ENCODE peak calls at places on chromosomes 2 and 18, in eight cellular contexts. One of them, this sample, is unnamed.

GRCh38 chr2:229392214-229392613 is 121.1 kb upstream of the PID1 start:
- DNase-seq in DMS 273 treated with DMSO at 0.1 percent for 48 hours: no peak
- DNase-seq in SW480: no peak
- DNase-seq in fibroblast of lung: peak
- DNase-seq in HTR-8/SVneo: no peak
- DNase-seq in tibial artery: no peak
- DNase-seq in ELR: no peak
- DNase-seq in RWPE1: no peak
- DNase-seq in this sample: no peak

GRCh38 chr2:28366496-28367282 is 26.0 kb upstream of the FOSL2 start:
- DNase-seq in DMS 273 treated with DMSO at 0.1 percent for 48 hours: no peak
- DNase-seq in SW480: no peak
- DNase-seq in fibroblast of lung: peak
- DNase-seq in HTR-8/SVneo: no peak
- DNase-seq in tibial artery: no peak
- DNase-seq in ELR: peak
- DNase-seq in RWPE1: no peak
- DNase-seq in this sample: no peak

GRCh38 chr2:55155206-55155605 is 76.9 kb downstream of the CLHC1 start:
- DNase-seq in DMS 273 treated with DMSO at 0.1 percent for 48 hours: no peak
- DNase-seq in SW480: no peak
- DNase-seq in fibroblast of lung: no peak
- DNase-seq in HTR-8/SVneo: no peak
- DNase-seq in tibial artery: no peak
- DNase-seq in ELR: no peak
- DNase-seq in RWPE1: no peak
- DNase-seq in this sample: no peak

GRCh38 chr2:64629329-64629781 is 24.4 kb downstream of the SERTAD2 start:
- DNase-seq in DMS 273 treated with DMSO at 0.1 percent for 48 hours: no peak
- DNase-seq in SW480: no peak
- DNase-seq in fibroblast of lung: no peak
- DNase-seq in HTR-8/SVneo: no peak
- DNase-seq in tibial artery: no peak
- DNase-seq in ELR: no peak
- DNase-seq in RWPE1: no peak
- DNase-seq in this sample: no peak

GRCh38 chr2:37378411-37378810 is 34.0 kb downstream of the QPCT start:
- DNase-seq in DMS 273 treated with DMSO at 0.1 percent for 48 hours: no peak
- DNase-seq in SW480: peak
- DNase-seq in fibroblast of lung: peak
- DNase-seq in HTR-8/SVneo: peak
- DNase-seq in tibial artery: no peak
- DNase-seq in ELR: peak
- DNase-seq in RWPE1: peak
- DNase-seq in this sample: no peak

GRCh38 chr2:183927367-183928355 is 670.7 kb upstream of the ZNF804A start:
- DNase-seq in DMS 273 treated with DMSO at 0.1 percent for 48 hours: no peak
- DNase-seq in SW480: no peak
- DNase-seq in fibroblast of lung: peak
- DNase-seq in HTR-8/SVneo: peak
- DNase-seq in tibial artery: no peak
- DNase-seq in ELR: peak
- DNase-seq in RWPE1: peak
- DNase-seq in this sample: no peak

GRCh38 chr2:217956895-217957457 is 45.8 kb downstream of the TNS1 start:
- DNase-seq in DMS 273 treated with DMSO at 0.1 percent for 48 hours: no peak
- DNase-seq in SW480: no peak
- DNase-seq in fibroblast of lung: no peak
- DNase-seq in HTR-8/SVneo: no peak
- DNase-seq in tibial artery: peak
- DNase-seq in ELR: no peak
- DNase-seq in RWPE1: no peak
- DNase-seq in this sample: no peak

GRCh38 chr2:42371621-42372473 is 10.8 kb upstream of the COX7A2L start:
- DNase-seq in DMS 273 treated with DMSO at 0.1 percent for 48 hours: peak
- DNase-seq in SW480: no peak
- DNase-seq in fibroblast of lung: peak
- DNase-seq in HTR-8/SVneo: no peak
- DNase-seq in tibial artery: no peak
- DNase-seq in ELR: no peak
- DNase-seq in RWPE1: peak
- DNase-seq in this sample: no peak

GRCh38 chr18:36688020-36688965 is 140.5 kb downstream of the TPGS2 start:
- DNase-seq in DMS 273 treated with DMSO at 0.1 percent for 48 hours: peak
- DNase-seq in SW480: peak
- DNase-seq in fibroblast of lung: peak
- DNase-seq in HTR-8/SVneo: peak
- DNase-seq in tibial artery: no peak
- DNase-seq in ELR: peak
- DNase-seq in RWPE1: peak
- DNase-seq in this sample: peak

GRCh38 chr2:99682280-99683060 is 192.7 kb upstream of the REV1 start:
- DNase-seq in DMS 273 treated with DMSO at 0.1 percent for 48 hours: peak
- DNase-seq in SW480: no peak
- DNase-seq in fibroblast of lung: no peak
- DNase-seq in HTR-8/SVneo: no peak
- DNase-seq in tibial artery: no peak
- DNase-seq in ELR: peak
- DNase-seq in RWPE1: no peak
- DNase-seq in this sample: no peak

GRCh38 chr2:170189757-170190156 is 11.8 kb downstream of the MYO3B start:
- DNase-seq in DMS 273 treated with DMSO at 0.1 percent for 48 hours: no peak
- DNase-seq in SW480: no peak
- DNase-seq in fibroblast of lung: no peak
- DNase-seq in HTR-8/SVneo: no peak
- DNase-seq in tibial artery: no peak
- DNase-seq in ELR: no peak
- DNase-seq in RWPE1: no peak
- DNase-seq in this sample: no peak

GRCh38 chr2:235541016-235541415 is 47.2 kb downstream of the AGAP1 start:
- DNase-seq in DMS 273 treated with DMSO at 0.1 percent for 48 hours: peak
- DNase-seq in SW480: no peak
- DNase-seq in fibroblast of lung: no peak
- DNase-seq in HTR-8/SVneo: no peak
- DNase-seq in tibial artery: no peak
- DNase-seq in ELR: no peak
- DNase-seq in RWPE1: peak
- DNase-seq in this sample: no peak

GRCh38 chr18:21345851-21346250 is 103.8 kb downstream of the GREB1L start:
- DNase-seq in DMS 273 treated with DMSO at 0.1 percent for 48 hours: no peak
- DNase-seq in SW480: no peak
- DNase-seq in fibroblast of lung: no peak
- DNase-seq in HTR-8/SVneo: no peak
- DNase-seq in tibial artery: no peak
- DNase-seq in ELR: no peak
- DNase-seq in RWPE1: no peak
- DNase-seq in this sample: no peak

GRCh38 chr2:181368036-181368435 is 89.2 kb upstream of the ITGA4 start:
- DNase-seq in DMS 273 treated with DMSO at 0.1 percent for 48 hours: no peak
- DNase-seq in SW480: no peak
- DNase-seq in fibroblast of lung: no peak
- DNase-seq in HTR-8/SVneo: no peak
- DNase-seq in tibial artery: no peak
- DNase-seq in ELR: peak
- DNase-seq in RWPE1: no peak
- DNase-seq in this sample: no peak

GRCh38 chr2:21317131-21317530 is 193.4 kb downstream of the TDRD15 start:
- DNase-seq in DMS 273 treated with DMSO at 0.1 percent for 48 hours: no peak
- DNase-seq in SW480: peak
- DNase-seq in fibroblast of lung: peak
- DNase-seq in HTR-8/SVneo: peak
- DNase-seq in tibial artery: peak
- DNase-seq in ELR: peak
- DNase-seq in RWPE1: peak
- DNase-seq in this sample: peak

GRCh38 chr2:68909793-68910674 is 38.8 kb upstream of the BMP10 start:
- DNase-seq in DMS 273 treated with DMSO at 0.1 percent for 48 hours: peak
- DNase-seq in SW480: peak
- DNase-seq in fibroblast of lung: peak
- DNase-seq in HTR-8/SVneo: peak
- DNase-seq in tibial artery: peak
- DNase-seq in ELR: peak
- DNase-seq in RWPE1: peak
- DNase-seq in this sample: peak

GRCh38 chr2:73036779-73037165 is 34.7 kb downstream of the SFXN5 start:
- DNase-seq in DMS 273 treated with DMSO at 0.1 percent for 48 hours: no peak
- DNase-seq in SW480: no peak
- DNase-seq in fibroblast of lung: no peak
- DNase-seq in HTR-8/SVneo: no peak
- DNase-seq in tibial artery: no peak
- DNase-seq in ELR: no peak
- DNase-seq in RWPE1: no peak
- DNase-seq in this sample: no peak

GRCh38 chr2:228681426-228681825 is 499.9 kb upstream of the SPHKAP start:
- DNase-seq in DMS 273 treated with DMSO at 0.1 percent for 48 hours: peak
- DNase-seq in SW480: peak
- DNase-seq in fibroblast of lung: peak
- DNase-seq in HTR-8/SVneo: no peak
- DNase-seq in tibial artery: no peak
- DNase-seq in ELR: peak
- DNase-seq in RWPE1: peak
- DNase-seq in this sample: no peak

GRCh38 chr18:42446195-42446594 is 491.2 kb downstream of the PIK3C3 start:
- DNase-seq in DMS 273 treated with DMSO at 0.1 percent for 48 hours: no peak
- DNase-seq in SW480: no peak
- DNase-seq in fibroblast of lung: peak
- DNase-seq in HTR-8/SVneo: peak
- DNase-seq in tibial artery: no peak
- DNase-seq in ELR: no peak
- DNase-seq in RWPE1: no peak
- DNase-seq in this sample: no peak

GRCh38 chr18:79337184-79337583 is 58.5 kb upstream of the NFATC1 start:
- DNase-seq in DMS 273 treated with DMSO at 0.1 percent for 48 hours: no peak
- DNase-seq in SW480: no peak
- DNase-seq in fibroblast of lung: no peak
- DNase-seq in HTR-8/SVneo: no peak
- DNase-seq in tibial artery: no peak
- DNase-seq in ELR: no peak
- DNase-seq in RWPE1: no peak
- DNase-seq in this sample: no peak

GRCh38 chr2:168087406-168087805 is 160.0 kb downstream of the STK39 start:
- DNase-seq in DMS 273 treated with DMSO at 0.1 percent for 48 hours: no peak
- DNase-seq in SW480: no peak
- DNase-seq in fibroblast of lung: no peak
- DNase-seq in HTR-8/SVneo: no peak
- DNase-seq in tibial artery: no peak
- DNase-seq in ELR: no peak
- DNase-seq in RWPE1: no peak
- DNase-seq in this sample: no peak

GRCh38 chr2:23385748-23386421 is 906 bp downstream of the KLHL29 start:
- DNase-seq in DMS 273 treated with DMSO at 0.1 percent for 48 hours: no peak
- DNase-seq in SW480: peak
- DNase-seq in fibroblast of lung: no peak
- DNase-seq in HTR-8/SVneo: peak
- DNase-seq in tibial artery: peak
- DNase-seq in ELR: peak
- DNase-seq in RWPE1: peak
- DNase-seq in this sample: no peak

GRCh38 chr2:226609361-226609760 is 190.3 kb downstream of the IRS1 start:
- DNase-seq in DMS 273 treated with DMSO at 0.1 percent for 48 hours: no peak
- DNase-seq in SW480: no peak
- DNase-seq in fibroblast of lung: peak
- DNase-seq in HTR-8/SVneo: no peak
- DNase-seq in tibial artery: no peak
- DNase-seq in ELR: peak
- DNase-seq in RWPE1: no peak
- DNase-seq in this sample: no peak

GRCh38 chr2:42328148-42328833 is 32.7 kb downstream of the COX7A2L start:
- DNase-seq in DMS 273 treated with DMSO at 0.1 percent for 48 hours: peak
- DNase-seq in SW480: peak
- DNase-seq in fibroblast of lung: peak
- DNase-seq in HTR-8/SVneo: peak
- DNase-seq in tibial artery: no peak
- DNase-seq in ELR: peak
- DNase-seq in RWPE1: no peak
- DNase-seq in this sample: no peak

GRCh38 chr2:9824956-9825720 is 18.1 kb upstream of the TAF1B start:
- DNase-seq in DMS 273 treated with DMSO at 0.1 percent for 48 hours: no peak
- DNase-seq in SW480: no peak
- DNase-seq in fibroblast of lung: peak
- DNase-seq in HTR-8/SVneo: no peak
- DNase-seq in tibial artery: no peak
- DNase-seq in ELR: no peak
- DNase-seq in RWPE1: no peak
- DNase-seq in this sample: no peak

GRCh38 chr2:120398051-120398960 is 52.4 kb downstream of the INHBB start:
- DNase-seq in DMS 273 treated with DMSO at 0.1 percent for 48 hours: no peak
- DNase-seq in SW480: no peak
- DNase-seq in fibroblast of lung: no peak
- DNase-seq in HTR-8/SVneo: no peak
- DNase-seq in tibial artery: peak
- DNase-seq in ELR: peak
- DNase-seq in RWPE1: no peak
- DNase-seq in this sample: no peak

GRCh38 chr2:224162122-224162521 is 123.0 kb upstream of the SERPINE2 start:
- DNase-seq in DMS 273 treated with DMSO at 0.1 percent for 48 hours: no peak
- DNase-seq in SW480: no peak
- DNase-seq in fibroblast of lung: peak
- DNase-seq in HTR-8/SVneo: no peak
- DNase-seq in tibial artery: no peak
- DNase-seq in ELR: peak
- DNase-seq in RWPE1: no peak
- DNase-seq in this sample: no peak

GRCh38 chr2:231182500-231182899 is 15.9 kb upstream of the ARMC9 start:
- DNase-seq in DMS 273 treated with DMSO at 0.1 percent for 48 hours: no peak
- DNase-seq in SW480: no peak
- DNase-seq in fibroblast of lung: no peak
- DNase-seq in HTR-8/SVneo: no peak
- DNase-seq in tibial artery: no peak
- DNase-seq in ELR: peak
- DNase-seq in RWPE1: no peak
- DNase-seq in this sample: no peak

GRCh38 chr2:120574620-120575019 is 161.0 kb upstream of the GLI2 start:
- DNase-seq in DMS 273 treated with DMSO at 0.1 percent for 48 hours: no peak
- DNase-seq in SW480: no peak
- DNase-seq in fibroblast of lung: no peak
- DNase-seq in HTR-8/SVneo: no peak
- DNase-seq in tibial artery: no peak
- DNase-seq in ELR: no peak
- DNase-seq in RWPE1: no peak
- DNase-seq in this sample: no peak

GRCh38 chr2:202494856-202495604 is 118.9 kb downstream of the BMPR2 start:
- DNase-seq in DMS 273 treated with DMSO at 0.1 percent for 48 hours: no peak
- DNase-seq in SW480: no peak
- DNase-seq in fibroblast of lung: no peak
- DNase-seq in HTR-8/SVneo: no peak
- DNase-seq in tibial artery: no peak
- DNase-seq in ELR: no peak
- DNase-seq in RWPE1: no peak
- DNase-seq in this sample: no peak

GRCh38 chr2:212421571-212422334 is 116.8 kb downstream of the ERBB4 start:
- DNase-seq in DMS 273 treated with DMSO at 0.1 percent for 48 hours: no peak
- DNase-seq in SW480: no peak
- DNase-seq in fibroblast of lung: peak
- DNase-seq in HTR-8/SVneo: no peak
- DNase-seq in tibial artery: no peak
- DNase-seq in ELR: peak
- DNase-seq in RWPE1: no peak
- DNase-seq in this sample: no peak

GRCh38 chr2:236570081-236570979 is 705 bp downstream of the ACKR3 start:
- DNase-seq in DMS 273 treated with DMSO at 0.1 percent for 48 hours: no peak
- DNase-seq in SW480: no peak
- DNase-seq in fibroblast of lung: no peak
- DNase-seq in HTR-8/SVneo: no peak
- DNase-seq in tibial artery: no peak
- DNase-seq in ELR: no peak
- DNase-seq in RWPE1: no peak
- DNase-seq in this sample: no peak

GRCh38 chr2:206190689-206191088 is 31.0 kb downstream of the EEF1B2 start:
- DNase-seq in DMS 273 treated with DMSO at 0.1 percent for 48 hours: no peak
- DNase-seq in SW480: no peak
- DNase-seq in fibroblast of lung: no peak
- DNase-seq in HTR-8/SVneo: no peak
- DNase-seq in tibial artery: no peak
- DNase-seq in ELR: no peak
- DNase-seq in RWPE1: no peak
- DNase-seq in this sample: no peak

GRCh38 chr2:149817206-149817605 is 229.6 kb upstream of the MMADHC start:
- DNase-seq in DMS 273 treated with DMSO at 0.1 percent for 48 hours: no peak
- DNase-seq in SW480: no peak
- DNase-seq in fibroblast of lung: no peak
- DNase-seq in HTR-8/SVneo: no peak
- DNase-seq in tibial artery: no peak
- DNase-seq in ELR: no peak
- DNase-seq in RWPE1: no peak
- DNase-seq in this sample: no peak